ENCODE peak calls at places on chromosomes 13 and 19, in five cellular contexts. One of them, this sample, is unnamed. For H3K4me1, the result is how much of the 10 kb centered on the place peaks cover.

GRCh38 chr19:18537431-18537830 is 5.9 kb downstream of the FKBP8 start:
- DNase-seq in H9: no peak
- DNase-seq in IMR-90: no peak
- DNase-seq in mesenchymal stem cell: no peak
- DNase-seq in mesendoderm: no peak
- DNase-seq in this sample: no peak

GRCh38 chr19:28443361-28443760 is 769.6 kb downstream of the UQCRFS1 start:
- DNase-seq in H9: no peak
- DNase-seq in IMR-90: no peak
- DNase-seq in mesenchymal stem cell: no peak
- DNase-seq in mesendoderm: peak
- DNase-seq in this sample: no peak

GRCh38 chr13:78608705-78609463 is 5.5 kb upstream of the POU4F1 start:
- DNase-seq in H9: peak
- DNase-seq in IMR-90: no peak
- DNase-seq in mesenchymal stem cell: no peak
- DNase-seq in mesendoderm: peak
- DNase-seq in this sample: peak

GRCh38 chr19:53818756-53819155 is 5.4 kb downstream of the NLRP12 start:
- DNase-seq in H9: peak
- DNase-seq in IMR-90: no peak
- DNase-seq in mesenchymal stem cell: no peak
- DNase-seq in mesendoderm: peak
- DNase-seq in this sample: no peak

GRCh38 chr19:2477141-2477710 is 1.3 kb downstream of the GADD45B start:
- DNase-seq in H9: no peak
- DNase-seq in IMR-90: peak
- DNase-seq in mesenchymal stem cell: peak
- DNase-seq in mesendoderm: no peak
- DNase-seq in this sample: no peak

GRCh38 chr19:18995804-18996241 is 37.5 kb downstream of the SUGP2 start:
- DNase-seq in H9: peak
- DNase-seq in IMR-90: peak
- DNase-seq in mesenchymal stem cell: peak
- DNase-seq in mesendoderm: peak
- DNase-seq in this sample: peak

GRCh38 chr19:39401549-39402416 is 4.9 kb upstream of the ZFP36 start:
- DNase-seq in H9: no peak
- DNase-seq in IMR-90: peak
- DNase-seq in mesenchymal stem cell: peak
- DNase-seq in mesendoderm: peak
- DNase-seq in this sample: no peak

GRCh38 chr19:38145627-38146026 is 78.4 kb downstream of the DPF1 start:
- DNase-seq in H9: no peak
- DNase-seq in IMR-90: no peak
- DNase-seq in mesenchymal stem cell: no peak
- DNase-seq in mesendoderm: no peak
- DNase-seq in this sample: no peak

GRCh38 chr13:35990196-35990595 is 141.0 kb downstream of the DCLK1 start:
- DNase-seq in H9: peak
- DNase-seq in IMR-90: no peak
- DNase-seq in mesenchymal stem cell: no peak
- DNase-seq in mesendoderm: peak
- DNase-seq in this sample: no peak

GRCh38 chr13:85693889-85694511 is 105.2 kb downstream of the SLITRK6 start:
- DNase-seq in H9: no peak
- DNase-seq in IMR-90: peak
- DNase-seq in mesenchymal stem cell: peak
- DNase-seq in mesendoderm: peak
- DNase-seq in this sample: no peak

GRCh38 chr13:58452123-58452623 is 820.6 kb downstream of the PCDH17 start:
- DNase-seq in H9: no peak
- DNase-seq in IMR-90: no peak
- DNase-seq in mesenchymal stem cell: no peak
- DNase-seq in mesendoderm: peak
- DNase-seq in this sample: no peak

GRCh38 chr19:17829855-17830566 is 8.7 kb upstream of the INSL3 start:
- DNase-seq in H9: peak
- DNase-seq in IMR-90: peak
- DNase-seq in mesenchymal stem cell: peak
- DNase-seq in mesendoderm: peak
- DNase-seq in this sample: peak

GRCh38 chr19:48819366-48819816 is 8.6 kb upstream of the BCAT2 start:
- DNase-seq in H9: no peak
- DNase-seq in IMR-90: peak
- DNase-seq in mesenchymal stem cell: no peak
- DNase-seq in mesendoderm: no peak
- DNase-seq in this sample: no peak

DNA sequence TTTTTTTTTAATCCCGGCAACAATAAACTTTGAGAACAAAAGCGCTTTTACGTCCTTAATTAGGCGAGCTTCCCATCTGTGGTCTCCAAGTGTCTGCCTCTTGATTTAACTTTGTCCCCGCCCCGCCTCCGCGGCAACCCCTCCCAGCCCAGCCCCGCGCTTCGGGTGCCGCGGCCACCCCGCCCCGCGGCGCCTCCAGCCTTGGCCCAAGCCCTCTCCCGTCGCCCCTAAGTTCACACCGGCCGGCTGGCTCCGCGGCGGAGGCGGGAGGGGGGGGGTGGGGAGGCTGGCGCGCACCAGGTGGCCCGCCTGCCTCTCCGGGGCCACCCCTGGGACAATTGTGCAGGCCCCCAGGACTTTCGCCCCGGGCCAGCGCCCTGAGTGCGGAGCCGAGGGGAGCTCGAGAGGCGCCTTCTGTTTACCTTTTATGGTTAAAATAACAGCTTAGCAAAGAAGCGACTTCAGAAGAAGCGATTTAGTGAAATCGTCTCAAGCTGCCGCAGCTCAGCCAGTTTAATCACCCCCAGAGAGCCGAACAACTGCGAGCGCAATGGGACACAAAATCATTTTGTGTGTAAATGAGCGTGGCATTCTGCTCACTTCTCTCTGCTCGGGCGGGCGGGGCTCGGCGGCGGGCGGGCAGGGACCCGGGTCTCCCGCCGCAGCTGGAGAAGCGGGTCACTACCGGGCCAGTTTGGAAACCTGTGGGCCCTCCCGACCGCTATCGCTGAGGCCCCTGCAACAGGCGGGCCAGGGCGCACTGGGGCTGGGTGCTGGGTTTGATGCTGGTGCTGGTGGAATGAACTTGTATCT is 1.4 kb downstream of the KCTD15 start:
- DNase-seq in H9: peak
- DNase-seq in IMR-90: peak
- DNase-seq in mesenchymal stem cell: peak
- DNase-seq in mesendoderm: peak
- DNase-seq in this sample: peak
- H2BK120ac ChIP-seq in H9: no peak
- H2BK120ac ChIP-seq in IMR-90: no peak
- H2BK120ac ChIP-seq in mesenchymal stem cell: peak
- H2BK120ac ChIP-seq in mesendoderm: no peak
- H2BK120ac ChIP-seq in this sample: no peak

GRCh38 chr13:46663216-46663615 is 110.2 kb downstream of the LRCH1 start:
- DNase-seq in H9: no peak
- DNase-seq in IMR-90: no peak
- DNase-seq in mesenchymal stem cell: peak
- DNase-seq in mesendoderm: peak
- DNase-seq in this sample: no peak
- H3K4me2 ChIP-seq in H9: no peak
- H3K4me2 ChIP-seq in IMR-90: peak
- H3K4me2 ChIP-seq in mesenchymal stem cell: no peak
- H3K4me2 ChIP-seq in mesendoderm: no peak
- H3K4me2 ChIP-seq in this sample: no peak

GRCh38 chr19:21574607-21575006 is 69.2 kb downstream of the ZNF429 start:
- DNase-seq in H9: no peak
- DNase-seq in IMR-90: no peak
- DNase-seq in mesenchymal stem cell: no peak
- DNase-seq in mesendoderm: no peak
- DNase-seq in this sample: no peak
- H3K4me1 ChIP-seq in H9: under half
- H3K4me1 ChIP-seq in IMR-90: under half
- H3K4me1 ChIP-seq in mesenchymal stem cell: under half
- H3K4me1 ChIP-seq in mesendoderm: under half
- H3K4me1 ChIP-seq in this sample: under half

GRCh38 chr13:40189885-40190655 is 476.4 kb downstream of the FOXO1 start:
- DNase-seq in H9: no peak
- DNase-seq in IMR-90: no peak
- DNase-seq in mesenchymal stem cell: no peak
- DNase-seq in mesendoderm: peak
- DNase-seq in this sample: peak
- H2BK120ac ChIP-seq in H9: no peak
- H2BK120ac ChIP-seq in IMR-90: no peak
- H2BK120ac ChIP-seq in mesenchymal stem cell: no peak
- H2BK120ac ChIP-seq in mesendoderm: no peak
- H2BK120ac ChIP-seq in this sample: no peak

GRCh38 chr19:42134671-42135070 is 2.4 kb upstream of the POU2F2 start:
- DNase-seq in H9: no peak
- DNase-seq in IMR-90: no peak
- DNase-seq in mesenchymal stem cell: no peak
- DNase-seq in mesendoderm: no peak
- DNase-seq in this sample: no peak

GRCh38 chr19:42130254-42130573 is 2.0 kb downstream of the POU2F2 start:
- DNase-seq in H9: no peak
- DNase-seq in IMR-90: no peak
- DNase-seq in mesenchymal stem cell: no peak
- DNase-seq in mesendoderm: no peak
- DNase-seq in this sample: no peak

GRCh38 chr19:42131149-42132029 is 857 bp downstream of the POU2F2 start:
- DNase-seq in H9: no peak
- DNase-seq in IMR-90: no peak
- DNase-seq in mesenchymal stem cell: no peak
- DNase-seq in mesendoderm: no peak
- DNase-seq in this sample: no peak

GRCh38 chr19:42132030-42132628 is at the start of gene POU2F2:
- DNase-seq in H9: peak
- DNase-seq in IMR-90: no peak
- DNase-seq in mesenchymal stem cell: peak
- DNase-seq in mesendoderm: peak
- DNase-seq in this sample: no peak

GRCh38 chr19:42132851-42133528 is 744 bp upstream of the POU2F2 start:
- DNase-seq in H9: peak
- DNase-seq in IMR-90: no peak
- DNase-seq in mesenchymal stem cell: peak
- DNase-seq in mesendoderm: peak
- DNase-seq in this sample: peak
- H3K4me2 ChIP-seq in H9: peak
- H3K4me2 ChIP-seq in IMR-90: peak
- H3K4me2 ChIP-seq in mesenchymal stem cell: peak
- H3K4me2 ChIP-seq in mesendoderm: peak
- H3K4me2 ChIP-seq in this sample: peak

GRCh38 chr13:110341445-110342247 is 34.6 kb downstream of the COL4A2 start:
- DNase-seq in H9: no peak
- DNase-seq in IMR-90: peak
- DNase-seq in mesenchymal stem cell: peak
- DNase-seq in mesendoderm: no peak
- DNase-seq in this sample: no peak
- H3K4me1 ChIP-seq in H9: under half
- H3K4me1 ChIP-seq in IMR-90: under half
- H3K4me1 ChIP-seq in mesenchymal stem cell: under half
- H3K4me1 ChIP-seq in mesendoderm: under half
- H3K4me1 ChIP-seq in this sample: under half

DNA sequence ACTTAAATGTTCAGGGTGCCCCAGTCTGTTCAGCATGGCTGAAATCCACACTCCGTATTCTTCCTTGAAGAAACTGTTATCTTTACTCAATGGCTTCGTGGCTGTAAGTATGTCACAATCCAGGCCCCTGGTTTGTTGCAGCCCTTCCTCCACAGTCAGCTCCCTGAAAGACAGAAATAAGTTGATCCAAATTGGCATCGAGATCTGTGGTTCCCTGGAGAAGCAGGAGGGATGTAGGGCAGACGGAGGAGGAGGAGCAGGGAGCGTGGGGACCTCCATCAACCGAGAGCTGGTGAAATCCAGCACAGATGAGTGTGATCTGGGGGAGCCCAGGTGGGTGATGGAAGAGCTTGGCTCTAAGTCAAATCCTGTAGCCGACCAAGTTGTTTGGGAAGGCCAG is 304 bp downstream of the TSPAN16 start:
- DNase-seq in H9: no peak
- DNase-seq in IMR-90: no peak
- DNase-seq in mesenchymal stem cell: no peak
- DNase-seq in mesendoderm: no peak
- DNase-seq in this sample: no peak
- H2BK120ac ChIP-seq in H9: no peak
- H2BK120ac ChIP-seq in IMR-90: no peak
- H2BK120ac ChIP-seq in mesenchymal stem cell: no peak
- H2BK120ac ChIP-seq in mesendoderm: no peak
- H2BK120ac ChIP-seq in this sample: no peak

GRCh38 chr19:35179830-35180229 is 25.3 kb downstream of the FXYD5 start:
- DNase-seq in H9: peak
- DNase-seq in IMR-90: no peak
- DNase-seq in mesenchymal stem cell: no peak
- DNase-seq in mesendoderm: no peak
- DNase-seq in this sample: no peak
- H3K4me2 ChIP-seq in H9: no peak
- H3K4me2 ChIP-seq in IMR-90: no peak
- H3K4me2 ChIP-seq in mesenchymal stem cell: no peak
- H3K4me2 ChIP-seq in mesendoderm: no peak
- H3K4me2 ChIP-seq in this sample: no peak

GRCh38 chr13:46168818-46169217 is 13.2 kb downstream of the LCP1 start:
- DNase-seq in H9: no peak
- DNase-seq in IMR-90: no peak
- DNase-seq in mesenchymal stem cell: no peak
- DNase-seq in mesendoderm: no peak
- DNase-seq in this sample: no peak

GRCh38 chr13:46170687-46171086 is 11.3 kb downstream of the LCP1 start:
- DNase-seq in H9: no peak
- DNase-seq in IMR-90: no peak
- DNase-seq in mesenchymal stem cell: peak
- DNase-seq in mesendoderm: peak
- DNase-seq in this sample: peak

GRCh38 chr13:46171223-46171622 is 10.8 kb downstream of the LCP1 start:
- DNase-seq in H9: no peak
- DNase-seq in IMR-90: no peak
- DNase-seq in mesenchymal stem cell: no peak
- DNase-seq in mesendoderm: no peak
- DNase-seq in this sample: no peak

GRCh38 chr13:46171739-46172138 is 10.2 kb downstream of the LCP1 start:
- DNase-seq in H9: no peak
- DNase-seq in IMR-90: no peak
- DNase-seq in mesenchymal stem cell: no peak
- DNase-seq in mesendoderm: no peak
- DNase-seq in this sample: no peak

DNA sequence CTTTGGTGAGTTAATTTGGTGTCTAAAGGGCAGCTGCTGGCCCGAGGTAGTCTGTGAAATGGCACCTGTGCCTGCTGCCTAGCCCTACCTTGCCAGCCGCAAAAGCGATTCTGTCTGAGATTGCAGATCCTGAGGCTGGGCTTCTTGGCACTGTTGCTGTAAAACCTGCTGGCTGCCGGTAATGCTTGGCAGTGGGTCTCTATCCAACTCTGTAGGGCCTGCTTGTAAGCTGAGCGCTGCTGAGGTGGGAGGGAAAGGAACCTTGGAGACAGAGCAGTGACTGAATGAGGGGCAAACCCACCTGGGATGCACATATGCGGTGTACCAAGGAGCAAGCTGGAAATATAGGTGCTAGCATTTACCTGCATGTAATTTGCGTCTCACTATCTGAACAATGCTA is 11.7 kb downstream of the LCP1 start:
- DNase-seq in H9: peak
- DNase-seq in IMR-90: no peak
- DNase-seq in mesenchymal stem cell: no peak
- DNase-seq in mesendoderm: no peak
- DNase-seq in this sample: no peak
- H3K4me1 ChIP-seq in H9: under half
- H3K4me1 ChIP-seq in IMR-90: under half
- H3K4me1 ChIP-seq in mesenchymal stem cell: under half
- H3K4me1 ChIP-seq in mesendoderm: under half
- H3K4me1 ChIP-seq in this sample: under half